ENCODE peak calls at places on chromosomes 7 and 10, in six cellular contexts. Z is pancreas, O is heart right ventricle, K is dorsolateral prefrontal cortex, Q is AG04450, C is endodermal cell. M is an unnamed sample.

GRCh38 chr7:151551820-151552219 is 32.1 kb upstream of the RHEB start:
- DNase-seq in Z (no peak), Q (no peak), O (no peak), C (no peak), K (no peak), M (peak)

GRCh38 chr7:151666886-151667285 is 147.2 kb upstream of the RHEB start:
- DNase-seq in K (no peak), C (no peak), Z (no peak), O (no peak), Q (no peak), M (no peak)

GRCh38 chr7:102280521-102280920 is 6.1 kb upstream of the SH2B2 start:
- DNase-seq in Z (no peak), K (no peak), C (no peak), Q (no peak), O (no peak), M (no peak)

GRCh38 chr7:102404005-102404861 is 8.1 kb downstream of the PRKRIP1 start:
- DNase-seq in Q (no peak), Z (no peak), O (no peak), C (peak), K (no peak), M (peak)

GRCh38 chr7:155131090-155131489 is 61.0 kb downstream of the HTR5A start:
- DNase-seq in Q (no peak), K (no peak), O (no peak), C (peak), Z (no peak), M (no peak)

GRCh38 chr10:18666810-18667209 is 7.6 kb downstream of the ARL5B start:
- DNase-seq in Z (no peak), K (no peak), C (no peak), Q (no peak), O (no peak), M (peak)

GRCh38 chr10:53123311-53123710 is 350.7 kb upstream of the MBL2 start:
- DNase-seq in Q (no peak), Z (no peak), O (no peak), K (no peak), C (no peak), M (no peak)

GRCh38 chr7:111942450-111943081 is 263.6 kb downstream of the DOCK4 start:
- DNase-seq in Q (no peak), C (peak), Z (no peak), K (no peak), O (no peak), M (no peak)

GRCh38 chr10:86117051-86117450 is 249.5 kb downstream of the GRID1 start:
- DNase-seq in O (no peak), Q (no peak), C (peak), K (no peak), Z (no peak), M (no peak)

GRCh38 chr7:30817060-30817770 is 46.0 kb downstream of the MINDY4 start:
- DNase-seq in K (no peak), Z (no peak), Q (no peak), C (no peak), O (no peak), M (peak)

GRCh38 chr7:131106681-131107342 is 220.9 kb upstream of the MKLN1 start:
- DNase-seq in C (peak), O (peak), Q (no peak), Z (peak), K (peak), M (peak)

GRCh38 chr7:155187061-155187785 is 110.5 kb upstream of the INSIG1 start:
- DNase-seq in C (no peak), Q (no peak), K (no peak), O (no peak), Z (no peak), M (no peak)

GRCh38 chr10:95788830-95789229 is 32.9 kb downstream of the ENTPD1 start:
- DNase-seq in O (no peak), Q (peak), Z (no peak), C (no peak), K (no peak), M (peak)

GRCh38 chr7:127912901-127913300 is 118.3 kb downstream of the LRRC4 start:
- DNase-seq in Z (no peak), C (no peak), O (no peak), K (no peak), Q (no peak), M (no peak)

GRCh38 chr10:103679096-103679790 is 176.1 kb downstream of the SH3PXD2A start:
- DNase-seq in K (no peak), O (no peak), Z (no peak), C (no peak), Q (no peak), M (peak)

GRCh38 chr10:103442031-103442461 is 10.1 kb downstream of the CALHM2 start:
- DNase-seq in C (no peak), Q (no peak), Z (no peak), K (no peak), O (peak), M (peak)

GRCh38 chr10:62071846-62072281 is 170.4 kb downstream of the ARID5B start:
- DNase-seq in C (no peak), Q (no peak), Z (no peak), O (no peak), K (no peak), M (no peak)

GRCh38 chr7:143443153-143443552 is at the start of gene TAS2R60:
- DNase-seq in Z (no peak), O (no peak), Q (no peak), C (no peak), K (no peak), M (no peak)

GRCh38 chr7:22418251-22419046 is 61.5 kb upstream of the RAPGEF5 start:
- DNase-seq in C (no peak), Z (no peak), Q (no peak), K (no peak), O (no peak), M (no peak)

GRCh38 chr10:60286436-60287023 is 103.1 kb downstream of the ANK3 start:
- DNase-seq in Z (no peak), O (no peak), K (no peak), Q (no peak), C (no peak), M (peak)

GRCh38 chr10:123559066-123559822 is 106.9 kb upstream of the GPR26 start:
- DNase-seq in O (peak), Z (peak), K (peak), Q (no peak), C (peak), M (peak)

DNA sequence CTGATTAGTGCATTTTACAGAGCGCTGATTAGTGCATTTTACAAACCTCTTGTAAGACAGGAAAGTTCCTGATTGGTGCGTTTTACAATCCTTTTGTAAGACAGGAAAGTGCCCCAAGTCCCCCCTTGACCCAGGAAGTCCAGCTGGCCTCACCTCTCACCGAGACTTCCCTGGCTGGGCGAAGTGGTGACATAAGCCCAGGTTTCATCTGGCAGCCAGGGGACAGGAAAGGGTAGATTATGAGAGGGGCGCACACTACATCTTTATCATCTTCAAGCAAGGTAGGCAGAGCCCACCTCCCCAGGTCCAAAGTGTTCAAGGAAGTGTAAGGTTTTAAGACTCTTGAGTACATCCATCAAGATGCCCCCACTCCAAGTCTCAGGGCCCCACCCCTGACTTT is 5.5 kb upstream of the GDF10 start:
- DNase-seq in Q (no peak), Z (no peak), K (no peak), O (no peak), C (no peak), M (no peak)
- H3K4me3 ChIP-seq in Q (no peak), Z (no peak), K (no peak), O (no peak), C (no peak), M (no peak)

GRCh38 chr7:40199076-40199802 is 64.4 kb downstream of the SUGCT start:
- DNase-seq in K (no peak), Z (no peak), O (no peak), Q (peak), C (no peak), M (peak)
- TF ChIP-seq CTCF in K (no peak), Z (no peak), O (peak), Q (peak), C (peak), M (peak)

DNA sequence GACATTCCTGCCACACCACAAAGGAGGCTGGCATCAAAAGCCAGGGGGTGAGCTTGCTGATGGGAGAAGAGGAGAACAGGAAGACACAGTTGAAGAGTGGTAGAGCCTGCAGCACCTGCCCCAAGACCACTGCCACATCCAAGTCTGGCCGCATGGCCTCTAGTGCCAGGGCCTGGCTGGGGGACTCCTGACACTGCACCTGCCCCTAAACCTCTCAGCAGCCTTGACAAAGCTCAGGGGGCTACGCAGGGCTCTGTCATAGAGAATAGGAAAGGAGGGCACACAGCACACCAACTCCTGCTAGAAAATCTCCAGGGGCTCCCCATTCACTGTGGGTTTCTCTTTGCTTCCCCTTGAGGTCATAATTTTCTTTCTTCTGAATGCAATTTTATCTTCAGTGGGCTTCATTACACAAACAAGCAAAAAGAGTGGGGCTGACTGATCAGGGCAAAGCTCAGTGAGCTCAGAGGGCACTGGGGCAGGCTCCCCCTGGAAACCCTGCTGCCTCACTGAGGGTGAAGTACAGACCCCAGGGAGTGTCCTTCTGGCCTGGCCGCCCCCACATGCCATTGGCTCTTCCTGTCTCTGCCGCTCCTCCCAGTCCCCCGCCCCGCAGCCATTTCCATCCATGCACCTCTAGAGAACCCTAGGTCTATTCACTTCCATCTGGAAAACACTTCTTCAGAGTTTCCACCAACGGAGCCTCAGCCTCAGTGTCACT is 37.2 kb downstream of the VOPP1 start:
- DNase-seq in Z (no peak), Q (no peak), K (no peak), C (no peak), O (no peak), M (no peak)
- H3K4me3 ChIP-seq in Z (no peak), Q (no peak), K (no peak), C (no peak), O (no peak), M (no peak)

GRCh38 chr10:19728376-19728775 is 87.9 kb upstream of the PLXDC2 start:
- DNase-seq in C (no peak), Q (no peak), Z (no peak), O (no peak), K (no peak), M (no peak)

GRCh38 chr10:19730071-19730470 is 86.2 kb upstream of the PLXDC2 start:
- DNase-seq in Z (no peak), C (no peak), Q (no peak), K (no peak), O (no peak), M (peak)

GRCh38 chr10:19730848-19731247 is 85.4 kb upstream of the PLXDC2 start:
- DNase-seq in C (no peak), O (no peak), Z (no peak), K (no peak), Q (no peak), M (peak)

DNA sequence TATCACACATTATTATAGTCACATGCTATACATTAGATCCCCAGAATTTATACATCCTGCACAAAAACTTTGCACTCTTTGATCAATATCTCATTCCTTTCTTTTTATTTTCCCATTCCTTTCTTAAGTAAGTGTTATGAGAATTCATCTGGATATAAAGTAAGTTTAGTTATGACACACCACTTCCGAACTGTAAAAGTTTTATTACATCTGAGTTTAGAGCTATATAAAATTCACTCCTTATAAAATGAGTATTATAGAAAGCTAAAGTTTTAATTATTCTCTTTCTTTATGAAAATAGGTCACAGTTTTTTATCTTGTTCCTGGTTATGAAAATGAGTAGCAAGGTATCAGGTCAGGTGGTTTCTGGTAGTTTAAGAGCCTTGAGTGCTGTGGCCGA is 84.7 kb upstream of the PLXDC2 start:
- DNase-seq in Z (no peak), C (no peak), K (no peak), Q (no peak), O (no peak), M (no peak)
- TF ChIP-seq CTCF in Z (no peak), C (no peak), K (no peak), Q (no peak), O (no peak), M (no peak)

GRCh38 chr7:50315739-50316671 is 11.5 kb downstream of the IKZF1 start:
- DNase-seq in Q (no peak), K (no peak), C (peak), Z (no peak), O (no peak), M (no peak)

GRCh38 chr7:50317221-50317678 is 12.7 kb downstream of the IKZF1 start:
- DNase-seq in Z (no peak), K (no peak), C (no peak), Q (no peak), O (no peak), M (no peak)

GRCh38 chr7:50315193-50315592 is 10.7 kb downstream of the IKZF1 start:
- DNase-seq in Z (no peak), Q (no peak), O (no peak), K (no peak), C (no peak), M (no peak)

GRCh38 chr7:50312589-50313162 is 8.2 kb downstream of the IKZF1 start:
- DNase-seq in Z (no peak), C (no peak), Q (no peak), K (no peak), O (no peak), M (no peak)

DNA sequence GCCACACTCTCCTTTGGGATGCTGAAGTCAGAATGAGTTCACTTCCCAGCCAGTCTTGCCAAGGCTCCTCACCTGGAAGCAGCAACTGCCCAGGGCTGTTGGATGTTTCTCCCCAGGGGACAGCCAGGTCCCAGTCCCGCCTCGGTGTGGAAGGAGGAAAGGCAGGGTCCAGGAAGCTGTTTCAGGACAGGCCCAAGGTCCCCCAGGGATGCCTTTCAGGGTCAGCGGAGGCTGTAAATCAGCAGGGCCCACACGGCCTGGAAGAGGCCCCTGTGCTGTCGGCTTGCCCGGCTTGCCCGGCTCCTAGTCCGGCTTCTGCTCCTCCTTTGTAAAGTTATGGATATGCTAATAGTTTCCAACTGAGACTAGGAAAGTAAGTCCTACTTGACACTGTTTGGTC is 10.3 kb downstream of the IKZF1 start:
- DNase-seq in Z (no peak), K (no peak), O (no peak), Q (no peak), C (peak), M (no peak)
- H3K4me3 ChIP-seq in Z (no peak), K (no peak), O (no peak), Q (no peak), C (no peak), M (no peak)

GRCh38 chr10:8403711-8404371 is 349.4 kb downstream of the GATA3 start:
- DNase-seq in Z (no peak), C (peak), O (no peak), K (no peak), Q (no peak), M (no peak)
- TF ChIP-seq CTCF in Z (no peak), C (peak), O (no peak), K (no peak), Q (no peak), M (no peak)

DNA sequence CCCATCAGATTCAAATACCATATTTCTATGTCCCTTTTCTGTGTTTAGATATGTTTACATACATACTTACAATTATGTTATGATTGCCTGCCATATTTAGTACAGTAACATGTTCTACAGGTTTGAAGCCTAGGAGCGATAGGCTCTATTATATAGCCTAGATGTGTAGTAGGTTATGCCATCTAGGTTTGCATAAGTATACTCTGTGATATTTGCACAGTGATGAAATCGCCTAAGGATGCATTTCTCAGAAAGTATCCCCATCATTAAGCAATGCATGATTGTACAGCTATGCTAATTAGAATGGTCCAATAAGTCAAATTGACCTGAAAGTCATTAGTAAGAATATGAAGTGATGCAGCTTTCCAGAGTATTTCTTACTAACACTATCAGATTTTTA is 1171.7 kb upstream of the LRRTM3 start:
- DNase-seq in Q (no peak), O (no peak), C (no peak), K (no peak), Z (no peak), M (no peak)
- H3K4me3 ChIP-seq in Q (no peak), O (no peak), C (no peak), K (no peak), Z (no peak), M (no peak)

GRCh38 chr7:106521115-106521514 is 139.8 kb downstream of the CCDC71L start:
- DNase-seq in Z (no peak), Q (no peak), C (peak), K (no peak), O (no peak), M (no peak)
- TF ChIP-seq CTCF in Z (no peak), Q (no peak), C (peak), K (no peak), O (no peak), M (no peak)

GRCh38 chr10:99733366-99733765 is 1.3 kb downstream of the CUTC start:
- DNase-seq in Z (no peak), K (no peak), C (no peak), O (no peak), Q (no peak), M (peak)
- H3K4me3 ChIP-seq in Z (peak), K (no peak), C (no peak), O (peak), Q (peak), M (peak)

M was measured in fibroblast of villous mesenchyme.